ENCODE peak calls at places on chromosomes 2 and 18, in six cellular contexts. C is kidney, S is hepatocyte, P is heart right ventricle, L is fibroblast of pulmonary artery, I is HL-60. N is an unnamed sample.

GRCh38 chr2:238790126-238790820 is 57.6 kb upstream of the TWIST2 start:
- DNase-seq in L (no peak), C (no peak), S (no peak), I (no peak), P (no peak), N (no peak)

GRCh38 chr2:98458207-98458606 is 13.5 kb downstream of the INPP4A start:
- DNase-seq in C (no peak), S (no peak), P (no peak), I (no peak), L (peak; percentile 60), N (no peak)

GRCh38 chr2:37526323-37526722 is 145.1 kb downstream of the CDC42EP3 start:
- DNase-seq in P (no peak), I (no peak), C (no peak), S (no peak), L (no peak), N (no peak)

GRCh38 chr2:120308038-120308910 is 37.7 kb upstream of the INHBB start:
- DNase-seq in S (no peak), C (no peak), P (no peak), L (no peak), I (no peak), N (no peak)

GRCh38 chr18:13387856-13388548 is 169.4 kb downstream of the LDLRAD4 start:
- DNase-seq in L (no peak), C (peak; percentile 47), S (no peak), I (no peak), P (no peak), N (no peak)

GRCh38 chr2:230921806-230922595 is 3.0 kb downstream of the GPR55 start:
- DNase-seq in C (no peak), I (no peak), S (no peak), P (no peak), L (no peak), N (peak; percentile 15)

GRCh38 chr18:44541781-44542180 is 138.9 kb upstream of the SETBP1 start:
- DNase-seq in L (no peak), S (no peak), P (no peak), I (no peak), C (no peak), N (no peak)

GRCh38 chr2:16010011-16010410 is 69.7 kb downstream of the MYCN start:
- DNase-seq in C (no peak), L (no peak), I (no peak), P (no peak), S (no peak), N (no peak)

GRCh38 chr18:56770873-56771272 is 119.7 kb downstream of the WDR7 start:
- DNase-seq in L (peak; percentile 27), P (no peak), C (no peak), I (no peak), S (no peak), N (no peak)

GRCh38 chr18:464311-464659 is 36.2 kb downstream of the COLEC12 start:
- DNase-seq in P (no peak), S (no peak), L (no peak), I (no peak), C (no peak), N (no peak)

GRCh38 chr2:233816334-233816733 is 38.0 kb downstream of the HJURP start:
- DNase-seq in I (no peak), L (no peak), C (no peak), S (no peak), P (no peak), N (no peak)

GRCh38 chr2:180161415-180161814 is 154.3 kb upstream of the CWC22 start:
- DNase-seq in C (no peak), L (no peak), I (no peak), P (no peak), S (no peak), N (no peak)

GRCh38 chr2:185147361-185147760 is 549.0 kb downstream of the ZNF804A start:
- DNase-seq in C (no peak), L (no peak), S (no peak), P (no peak), I (no peak), N (no peak)

GRCh38 chr18:44733069-44733753 is 52.5 kb downstream of the SETBP1 start:
- DNase-seq in C (no peak), S (no peak), I (no peak), P (no peak), L (peak; percentile 42), N (peak; percentile 55)

GRCh38 chr2:239114119-239114581 is 266.3 kb downstream of the TWIST2 start:
- DNase-seq in C (no peak), I (no peak), P (no peak), L (peak; percentile 44), S (peak; percentile 28), N (no peak)

GRCh38 chr2:43280994-43281393 is 54.6 kb upstream of the ZFP36L2 start:
- DNase-seq in C (no peak), P (no peak), S (no peak), I (no peak), L (no peak), N (no peak)

GRCh38 chr18:51936115-51936514 is 403.9 kb upstream of the DCC start:
- DNase-seq in I (no peak), L (no peak), C (no peak), S (no peak), P (no peak), N (no peak)

GRCh38 chr2:185279999-185280398 is 458.6 kb upstream of the FSIP2 start:
- DNase-seq in P (no peak), C (no peak), I (no peak), L (peak; percentile 45), S (no peak), N (no peak)

GRCh38 chr2:218074031-218074430 is 5.0 kb downstream of the RUFY4 start:
- DNase-seq in L (peak; percentile 8), I (peak; percentile 32), S (peak; percentile 60), C (no peak), P (no peak), N (no peak)

GRCh38 chr2:139230881-139231280 is 450.7 kb upstream of the NXPH2 start:
- DNase-seq in P (no peak), I (no peak), S (no peak), L (no peak), C (no peak), N (no peak)

GRCh38 chr2:65607906-65608305 is 175.5 kb upstream of the SPRED2 start:
- DNase-seq in C (no peak), S (no peak), L (no peak), P (no peak), I (no peak), N (no peak)

GRCh38 chr2:241154915-241155314 is 4.6 kb downstream of the PPP1R7 start:
- DNase-seq in L (peak; percentile 22), I (no peak), C (peak; percentile 1), S (no peak), P (no peak), N (no peak)

GRCh38 chr2:203797363-203798111 is 70.0 kb upstream of the CTLA4 start:
- DNase-seq in P (no peak), L (no peak), I (no peak), S (no peak), C (no peak), N (no peak)

GRCh38 chr2:230915297-230915696 is 9.7 kb downstream of the GPR55 start:
- DNase-seq in C (no peak), S (no peak), I (no peak), L (no peak), P (no peak), N (peak; percentile 9)

GRCh38 chr2:58925676-58926081 is 684.6 kb upstream of the FANCL start:
- DNase-seq in C (no peak), P (no peak), S (no peak), I (no peak), L (no peak), N (no peak)

GRCh38 chr2:30266051-30266621 is 34.8 kb downstream of the LBH start:
- DNase-seq in S (no peak), C (no peak), P (no peak), L (no peak), I (no peak), N (no peak)
- H3K4me3 ChIP-seq in S (no peak overlapping the region), C (no peak overlapping the region), P (no peak overlapping the region), L (no peak overlapping the region), I (no peak overlapping the region), N (no peak overlapping the region)

GRCh38 chr18:74715306-74715705 is 117.6 kb downstream of the ZNF407 start:
- DNase-seq in C (no peak), S (no peak), P (no peak), I (no peak), L (no peak), N (no peak)

GRCh38 chr18:74709451-74709850 is 111.8 kb downstream of the ZNF407 start:
- DNase-seq in I (no peak), C (no peak), L (no peak), S (no peak), P (no peak), N (no peak)

GRCh38 chr18:74715865-74716712 is 118.4 kb downstream of the ZNF407 start:
- DNase-seq in S (no peak), P (no peak), I (no peak), C (no peak), L (no peak), N (no peak)

GRCh38 chr18:74718312-74718711 is 120.6 kb downstream of the ZNF407 start:
- DNase-seq in L (no peak), I (no peak), C (no peak), P (no peak), S (no peak), N (no peak)

DNA sequence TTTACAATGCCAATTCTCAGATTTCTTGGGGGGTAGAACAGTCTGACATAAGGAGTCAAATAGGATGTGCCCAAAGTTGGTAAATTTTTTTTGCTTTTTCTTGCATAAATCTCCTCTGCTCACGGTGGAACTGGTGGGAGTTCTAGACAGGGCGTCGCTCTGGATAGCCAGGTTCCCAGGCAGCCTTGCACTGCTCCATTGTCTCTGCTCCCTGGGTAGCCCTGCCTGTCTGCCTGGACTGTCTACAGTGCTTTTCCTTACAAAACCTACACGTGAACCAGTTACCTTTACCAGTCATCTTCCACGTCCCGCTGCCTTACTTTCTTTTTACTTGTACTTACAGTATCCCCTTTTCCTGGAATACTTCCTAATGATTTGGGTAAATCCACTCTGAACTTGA is 117.1 kb downstream of the ZNF407 start:
- DNase-seq in C (no peak), I (no peak), L (no peak), P (no peak), S (no peak), N (no peak)
- H3K4me3 ChIP-seq in C (no peak overlapping the region), I (no peak overlapping the region), L (no peak overlapping the region), P (no peak overlapping the region), S (no peak overlapping the region), N (no peak overlapping the region)

DNA sequence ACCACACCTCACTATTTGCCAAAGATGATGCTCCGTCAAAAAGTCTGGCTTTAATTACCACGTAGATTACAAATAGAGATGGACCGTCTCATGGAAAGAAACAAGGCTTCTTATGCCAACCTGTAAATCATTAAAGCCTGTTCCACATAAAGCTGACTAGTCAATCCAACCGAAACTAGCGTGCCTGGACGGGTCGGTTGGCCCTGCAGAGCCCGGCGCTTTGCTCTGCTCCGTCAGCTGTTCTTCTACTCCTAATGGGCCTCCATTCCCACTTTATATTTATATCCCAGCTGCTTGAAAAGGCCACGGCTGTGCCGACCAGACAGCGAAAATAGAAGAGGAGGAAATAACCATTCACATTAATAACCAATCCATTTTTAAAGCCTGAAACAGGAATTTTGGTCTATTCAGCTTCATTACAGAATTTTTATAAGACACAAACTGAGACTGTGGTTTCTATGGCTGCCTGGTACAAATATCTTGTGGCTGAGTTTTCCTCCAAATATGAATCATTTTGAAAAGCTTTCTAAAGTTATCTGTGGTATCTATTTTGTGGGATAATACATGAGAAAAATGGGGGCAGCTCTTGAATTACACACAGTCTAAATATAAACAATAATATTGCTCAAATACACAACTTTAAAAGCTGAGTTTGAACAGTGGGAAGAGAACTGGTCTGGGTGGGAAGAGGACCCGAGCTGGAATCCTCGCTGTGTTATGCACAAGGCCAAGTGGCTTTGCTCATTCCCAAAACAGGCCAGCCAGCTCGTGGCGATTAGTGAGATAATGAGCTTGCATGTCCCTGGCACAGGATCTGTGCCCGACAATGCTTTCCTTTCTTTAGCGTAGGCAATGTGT is 10.4 kb upstream of the FAM124B start:
- DNase-seq in S (peak; percentile 17), C (peak; percentile 83), I (no peak), L (peak; percentile 13), P (no peak), N (no peak)
- H3K4me3 ChIP-seq in S (no peak overlapping the region), C (peak overlapping the region; percentile 5), I (no peak overlapping the region), L (no peak overlapping the region), P (no peak overlapping the region), N (no peak overlapping the region)

GRCh38 chr2:201697899-201698298 is 545 bp downstream of the MPP4 start:
- DNase-seq in S (no peak), P (no peak), I (no peak), C (no peak), L (peak; percentile 76), N (no peak)
- H3K4me3 ChIP-seq in S (no peak overlapping the region), P (no peak overlapping the region), I (no peak overlapping the region), C (no peak overlapping the region), L (no peak overlapping the region), N (no peak overlapping the region)

N was measured in tibial artery.